ENCODE peak calls at places on chromosome 20, in four cellular contexts. V is HepG2, E is K562, L is GM12878. M is an unnamed sample.

GRCh38 chr20:15734054-15734453 is 839.2 kb downstream of the KIF16B start:
- DNase-seq in E (no peak), L (no peak), V (no peak), M (no peak)

GRCh38 chr20:699342-699741 is 23.7 kb upstream of the SCRT2 start:
- DNase-seq in V (no peak), E (no peak), L (no peak), M (no peak)

GRCh38 chr20:49030954-49031619 is 15.0 kb upstream of the CSE1L start:
- DNase-seq in L (no peak), V (no peak), E (no peak), M (no peak)

GRCh38 chr20:60695223-60695622 is 556.8 kb upstream of the CDH4 start:
- DNase-seq in E (no peak), V (no peak), L (no peak), M (no peak)

GRCh38 chr20:35443003-35443402 is 5.0 kb upstream of the GDF5 start:
- DNase-seq in L (no peak), E (no peak), V (no peak), M (no peak)

GRCh38 chr20:54126809-54127655 is 46.8 kb downstream of the CYP24A1 start:
- DNase-seq in L (no peak), V (no peak), E (no peak), M (no peak)

GRCh38 chr20:50077818-50078601 is 34.9 kb downstream of the UBE2V1 start:
- DNase-seq in E (no peak), L (no peak), V (no peak), M (no peak)

GRCh38 chr20:25540273-25540672 is 45.1 kb downstream of the NINL start:
- DNase-seq in V (no peak), L (no peak), E (no peak), M (no peak)

GRCh38 chr20:18692453-18692852 is 104.6 kb downstream of the DTD1 start:
- DNase-seq in L (no peak), E (no peak), V (no peak), M (no peak)

GRCh38 chr20:17863577-17864292 is 104.9 kb downstream of the SNX5 start:
- DNase-seq in E (no peak), V (peak), L (no peak), M (no peak)

GRCh38 chr20:8901237-8902025 is 167.5 kb upstream of the PLCB4 start:
- DNase-seq in V (no peak), L (no peak), E (no peak), M (no peak)

GRCh38 chr20:10984294-10984693 is 310.5 kb upstream of the JAG1 start:
- DNase-seq in L (no peak), E (no peak), V (no peak), M (no peak)

GRCh38 chr20:3777726-3778629 is 3.3 kb downstream of the SPEF1 start:
- DNase-seq in V (no peak), E (no peak), L (no peak), M (no peak)

GRCh38 chr20:50399003-50399916 is 110.9 kb upstream of the PTPN1 start:
- DNase-seq in V (peak), L (no peak), E (peak), M (no peak)

GRCh38 chr20:62971211-62971949 is 18.9 kb downstream of the SLC17A9 start:
- DNase-seq in E (no peak), L (no peak), V (no peak), M (no peak)

GRCh38 chr20:36835025-36835424 is 40.9 kb upstream of the TLDC2 start:
- DNase-seq in L (no peak), V (no peak), E (no peak), M (no peak)

GRCh38 chr20:49590163-49591017 is 22.5 kb upstream of the PTGIS start:
- DNase-seq in E (no peak), L (no peak), V (no peak), M (no peak)

GRCh38 chr20:32433311-32434021 is 75.3 kb downstream of the ASXL1 start:
- DNase-seq in L (no peak), E (no peak), V (no peak), M (no peak)

GRCh38 chr20:61953789-61954125 is 111.9 kb downstream of the TAF4 start:
- DNase-seq in V (no peak), L (no peak), E (no peak), M (no peak)

GRCh38 chr20:62739581-62740285 is 31.1 kb downstream of the NTSR1 start:
- DNase-seq in E (no peak), V (no peak), L (no peak), M (no peak)

GRCh38 chr20:9550283-9550682 is 35.9 kb downstream of the LAMP5 start:
- DNase-seq in E (no peak), V (no peak), L (no peak), M (no peak)

GRCh38 chr20:39745380-39745779 is 783.2 kb downstream of the DHX35 start:
- DNase-seq in V (no peak), E (no peak), L (no peak), M (no peak)

GRCh38 chr20:20710847-20711315 is 1.6 kb downstream of the RALGAPA2 start:
- DNase-seq in E (no peak), V (peak), L (no peak), M (no peak)

GRCh38 chr20:64065973-64066341 is 3.0 kb downstream of the TCEA2 start:
- DNase-seq in E (peak), V (no peak), L (peak), M (no peak)

GRCh38 chr20:9978395-9979004 is 56.3 kb upstream of the ANKEF1 start:
- DNase-seq in V (peak), L (peak), E (peak), M (peak)

GRCh38 chr20:63664861-63665594 is 6.9 kb downstream of the RTEL1 start:
- DNase-seq in L (no peak), V (no peak), E (peak), M (no peak)

GRCh38 chr20:20495719-20496474 is 128.0 kb downstream of the INSM1 start:
- DNase-seq in L (no peak), V (no peak), E (no peak), M (no peak)

GRCh38 chr20:50735813-50736212 is 4.4 kb downstream of the PARD6B start:
- DNase-seq in L (no peak), V (no peak), E (no peak), M (no peak)

GRCh38 chr20:6269163-6269873 is 146.5 kb upstream of the FERMT1 start:
- DNase-seq in E (no peak), V (no peak), L (no peak), M (no peak)

GRCh38 chr20:43909211-43909610 is 5.4 kb upstream of the TOX2 start:
- DNase-seq in E (no peak), V (no peak), L (no peak), M (no peak)
- TF ChIP-seq SP1 in E (no peak), V (no peak), L (no peak), M (no peak)

GRCh38 chr20:52054123-52054522 is 137.5 kb downstream of the ZFP64 start:
- DNase-seq in E (no peak), V (no peak), L (no peak), M (no peak)
- TF ChIP-seq FOXK2 in E (no peak), V (no peak), L (no peak), M (no peak)

DNA sequence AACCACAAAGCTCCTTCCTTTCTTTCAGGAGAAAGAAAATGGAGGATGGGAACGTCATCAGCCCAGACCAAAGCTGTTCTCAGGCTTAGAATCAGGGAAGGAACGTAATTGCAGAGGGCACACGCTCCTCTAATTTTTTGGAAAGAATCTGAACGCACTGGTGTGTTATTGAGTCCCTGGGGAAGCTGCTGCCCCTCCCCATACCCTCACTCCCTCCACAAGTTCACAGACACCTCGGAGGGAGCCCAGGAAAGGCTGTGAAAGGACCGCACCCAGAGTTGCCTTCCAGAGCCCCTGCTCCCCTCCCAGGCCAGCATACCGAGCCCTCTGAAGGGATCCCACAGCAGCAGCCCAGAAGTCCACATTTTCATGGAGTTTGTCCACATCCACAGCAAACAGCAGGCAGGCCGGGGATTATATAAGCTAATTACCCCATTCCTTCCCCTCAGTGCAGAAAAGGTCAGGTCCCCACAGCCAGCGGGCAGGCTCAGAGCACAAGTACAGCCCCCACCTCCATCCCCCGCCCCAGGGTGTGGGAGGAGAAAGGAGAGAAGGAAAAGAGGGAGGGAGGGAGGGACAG is 53.7 kb downstream of the ANKRD60 start:
- DNase-seq in L (no peak), V (no peak), E (no peak), M (no peak)
- TF ChIP-seq SP1 in L (no peak), V (no peak), E (no peak), M (no peak)

GRCh38 chr20:1818247-1818840 is 76.9 kb upstream of the SIRPA start:
- DNase-seq in L (no peak), V (no peak), E (no peak), M (no peak)

GRCh38 chr20:1820137-1821074 is 74.8 kb upstream of the SIRPA start:
- DNase-seq in V (no peak), E (no peak), L (no peak), M (no peak)

GRCh38 chr20:1818895-1819294 is 76.3 kb upstream of the SIRPA start:
- DNase-seq in V (no peak), E (no peak), L (no peak), M (no peak)

GRCh38 chr20:1817577-1818211 is 77.5 kb upstream of the SIRPA start:
- DNase-seq in E (no peak), V (no peak), L (no peak), M (no peak)

DNA sequence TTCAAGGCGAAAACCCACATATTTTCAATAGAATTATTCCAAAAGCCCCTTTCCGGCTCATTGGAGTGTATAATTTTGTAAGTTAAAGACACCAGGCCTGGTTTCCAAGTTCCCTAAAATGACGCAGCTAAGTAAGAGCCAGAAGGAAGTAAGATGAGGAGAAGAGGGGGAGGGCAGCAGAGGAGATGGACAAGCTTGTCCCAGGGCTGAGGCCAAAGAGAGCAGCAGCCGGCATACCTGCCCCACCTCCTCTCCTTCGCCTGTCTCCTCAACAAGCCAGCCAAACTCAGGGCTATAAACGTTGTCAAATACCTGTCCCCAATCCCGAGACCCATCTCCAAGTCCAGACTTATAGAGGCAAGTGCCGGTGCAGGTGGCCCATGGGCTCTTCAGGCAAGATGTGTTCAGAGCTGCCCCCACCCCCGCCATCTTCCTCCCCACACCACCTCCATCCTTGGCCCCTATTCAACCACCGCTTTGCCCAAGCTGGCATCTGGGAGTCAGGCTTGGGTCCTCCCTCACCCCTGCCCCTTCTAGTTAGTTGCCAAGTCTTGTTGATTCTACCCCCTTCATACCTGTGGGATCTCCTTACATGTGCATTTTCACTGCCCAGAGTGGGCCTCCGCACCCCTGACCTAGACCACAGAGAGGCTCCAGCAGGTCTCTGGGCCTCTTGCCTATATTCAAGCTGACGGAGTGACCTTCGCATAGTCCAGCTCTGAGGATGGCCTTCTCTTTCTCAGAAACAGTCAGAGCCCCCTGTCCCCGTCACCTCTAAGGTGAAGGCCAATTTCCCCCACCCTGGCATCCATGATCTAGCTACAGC is 75.7 kb upstream of the SIRPA start:
- DNase-seq in E (no peak), V (no peak), L (no peak), M (no peak)
- TF ChIP-seq FOXK2 in E (no peak), V (no peak), L (no peak), M (no peak)

DNA sequence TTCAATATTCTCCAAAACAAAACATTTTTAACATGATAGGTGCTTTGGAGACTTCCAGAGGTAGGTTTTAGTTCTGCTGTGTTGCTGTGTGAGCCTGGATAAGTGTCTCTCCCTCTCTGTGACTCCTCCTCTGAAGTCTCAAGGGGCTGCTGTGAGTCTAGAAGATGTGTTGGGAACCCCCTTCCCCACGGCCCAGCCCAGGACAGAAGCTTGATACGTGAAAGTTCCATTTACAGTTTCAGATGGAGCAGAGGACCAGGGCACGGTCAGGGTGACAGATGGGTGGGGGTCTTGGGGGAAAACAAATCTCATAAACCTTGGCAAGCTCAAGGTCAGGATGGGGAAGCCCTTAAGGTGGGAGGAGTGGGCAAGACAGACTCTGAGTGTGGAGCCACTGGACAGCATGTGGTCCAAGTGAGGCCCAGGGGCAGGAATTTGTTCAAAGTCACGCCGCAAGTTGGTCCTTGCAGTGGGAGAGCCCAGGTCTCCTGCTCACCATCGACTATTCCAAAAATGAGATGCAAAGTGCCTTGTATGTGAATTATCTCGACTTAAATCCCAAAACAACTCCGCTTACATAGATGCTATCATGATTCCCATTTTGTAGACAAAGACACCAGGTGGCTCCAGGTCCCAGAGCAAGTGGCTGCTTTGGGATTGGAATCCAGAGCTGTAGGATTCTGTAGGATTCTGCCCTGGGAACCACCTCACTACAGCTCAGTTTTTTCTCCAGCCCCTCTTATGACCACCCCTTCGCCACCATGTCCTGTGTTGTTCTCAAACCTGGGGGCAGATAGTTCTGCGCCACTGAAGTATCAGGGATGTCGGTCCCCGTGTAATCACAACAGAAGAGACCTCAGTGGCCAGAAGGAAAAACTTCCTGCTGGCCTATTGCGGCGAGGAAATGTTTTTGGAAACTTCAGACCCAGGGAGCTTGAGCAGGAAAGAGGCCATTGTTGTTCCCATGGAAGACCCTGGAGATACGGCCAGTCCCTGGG is 1.9 kb downstream of the TGM2 start:
- DNase-seq in V (no peak), E (no peak), L (no peak), M (no peak)
- TF ChIP-seq SP1 in V (no peak), E (no peak), L (no peak), M (no peak)

DNA sequence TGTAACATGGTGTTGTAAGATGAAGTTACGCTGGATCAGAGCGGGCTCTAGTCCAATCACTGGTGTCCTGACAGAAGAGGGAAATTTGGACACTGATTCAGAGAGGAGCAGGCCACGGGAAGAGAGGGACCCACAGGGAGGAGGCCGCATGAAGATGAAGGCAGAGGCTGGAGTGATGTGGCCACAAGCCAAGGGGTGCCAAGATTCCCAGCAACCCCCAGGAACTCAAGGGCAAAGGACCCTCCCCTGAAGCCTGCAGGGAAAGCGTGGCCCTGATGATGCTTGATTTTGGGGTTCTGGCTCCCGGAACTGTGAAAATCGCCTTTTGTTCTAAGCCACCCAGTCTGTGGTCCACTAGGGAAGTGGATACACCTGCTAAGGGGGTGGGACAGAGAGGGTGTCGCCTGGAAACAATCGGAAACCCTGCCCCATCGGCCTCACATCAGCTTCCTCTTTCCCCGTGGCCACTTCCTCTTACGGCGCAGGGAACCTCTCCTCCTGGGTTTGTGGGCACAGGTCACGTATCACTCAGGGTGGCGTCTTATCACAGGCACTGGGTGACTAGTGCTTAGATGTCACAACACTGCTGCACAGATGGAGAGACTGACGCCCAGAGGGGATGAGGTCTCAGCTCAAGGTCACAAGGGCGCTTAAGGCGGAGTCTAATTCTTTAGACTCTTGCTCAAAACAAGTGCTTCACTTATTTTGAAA is 58.0 kb downstream of the SULF2 start:
- DNase-seq in L (peak), V (no peak), E (no peak), M (no peak)
- TF ChIP-seq FOXK2 in L (no peak), V (no peak), E (no peak), M (no peak)

M was measured in HEK293T.